ENCODE peak calls at places on chromosomes 5 and 9, in nine cellular contexts. J is CD8-positive, alpha-beta T cell; B is lung; W is H1; A is fibroblast of lung; G is stomach; I is gastrocnemius medialis; R is adrenal gland; L is hepatocyte. O is an unnamed sample.
A peak's percentile ranks its signal among the peaks of the same experiment; 100 is the strongest.

GRCh38 chr5:132227235-132227484 is 493 bp downstream of the P4HA2 start:
- DNase-seq in J (no peak), B (no peak), W (no peak), A (no peak), G (no peak), I (no peak), R (no peak), L (no peak), O (no peak)

GRCh38 chr5:31119938-31120641 is 73.4 kb upstream of the CDH6 start:
- DNase-seq in J (no peak), B (no peak), W (no peak), A (peak; percentile 68), G (no peak), I (no peak), R (no peak), L (no peak), O (no peak)

GRCh38 chr5:114120166-114120565 is 241.7 kb upstream of the KCNN2 start:
- DNase-seq in J (no peak), B (no peak), W (no peak), A (no peak), G (no peak), I (no peak), R (no peak), L (no peak), O (no peak)

GRCh38 chr5:52783226-52783959 is 4.3 kb upstream of the ITGA1 start:
- DNase-seq in J (no peak), B (no peak), W (no peak), A (peak; percentile 25), G (no peak), I (no peak), R (no peak), L (no peak), O (no peak)

GRCh38 chr9:90141723-90142122 is 500.9 kb downstream of the DIRAS2 start:
- DNase-seq in J (no peak), B (no peak), W (no peak), A (peak; percentile 7), G (no peak), I (no peak), R (no peak), L (peak; percentile 40), O (no peak)

GRCh38 chr5:37774912-37775483 is 64.8 kb downstream of the GDNF start:
- DNase-seq in J (no peak), B (no peak), W (no peak), A (peak; percentile 36), G (no peak), I (no peak), R (no peak), L (no peak), O (no peak)

GRCh38 chr5:34682926-34683623 is 26.9 kb downstream of the RAI14 start:
- DNase-seq in J (no peak), B (no peak), W (no peak), A (peak; percentile 87), G (peak; percentile 56), I (no peak), R (no peak), L (no peak), O (peak; percentile 61)

GRCh38 chr5:138461343-138462125 is 3.7 kb upstream of the EGR1 start:
- DNase-seq in J (no peak), B (peak; percentile 36), W (no peak), A (peak; percentile 78), G (peak; percentile 35), I (no peak), R (no peak), L (peak; percentile 42), O (no peak)

GRCh38 chr5:172414618-172415599 is 39.4 kb downstream of the SH3PXD2B start:
- DNase-seq in J (no peak), B (no peak), W (no peak), A (no peak), G (no peak), I (peak; percentile 63), R (peak; percentile 88), L (peak; percentile 41), O (peak; percentile 52)

GRCh38 chr5:73378070-73378469 is 70.5 kb downstream of the FOXD1 start:
- DNase-seq in J (no peak), B (no peak), W (no peak), A (no peak), G (no peak), I (no peak), R (no peak), L (no peak), O (no peak)

GRCh38 chr5:54285573-54286124 is 24.7 kb downstream of the ARL15 start:
- DNase-seq in J (no peak), B (no peak), W (no peak), A (no peak), G (no peak), I (no peak), R (no peak), L (peak; percentile 44), O (no peak)

GRCh38 chr5:39106332-39106731 is 32.1 kb upstream of the RICTOR start:
- DNase-seq in J (no peak), B (no peak), W (no peak), A (no peak), G (no peak), I (no peak), R (no peak), L (no peak), O (no peak)
- TF ChIP-seq CTCF in J (peak; percentile 34), B (no peak), W (no peak), A (no peak), G (no peak), I (no peak), R (peak; percentile 19), L (peak; percentile 32), O (no peak)

GRCh38 chr5:170164921-170165320 is 59.2 kb downstream of the FOXI1 start:
- DNase-seq in J (no peak), B (no peak), W (no peak), A (no peak), G (no peak), I (no peak), R (no peak), L (no peak), O (no peak)
- H3K4me1 ChIP-seq in J (no peaks in the 10 kb centered on the region), B (peaks cover 4% of the 10 kb centered on the region), W (no peaks in the 10 kb centered on the region), A (no peaks in the 10 kb centered on the region), G (no peaks in the 10 kb centered on the region), I (no peaks in the 10 kb centered on the region), R (no peaks in the 10 kb centered on the region), L (no peaks in the 10 kb centered on the region), O (no peaks in the 10 kb centered on the region)

GRCh38 chr9:115941561-115942315 is 211.9 kb upstream of the PAPPA start:
- DNase-seq in J (no peak), B (no peak), W (no peak), A (peak; percentile 41), G (no peak), I (no peak), R (no peak), L (no peak), O (no peak)
- H3K27ac ChIP-seq in J (no peak overlapping the region), B (no peak overlapping the region), W (no peak overlapping the region), A (no peak overlapping the region), G (no peak overlapping the region), I (no peak overlapping the region), R (no peak overlapping the region), L (peak overlapping the region; percentile 89), O (no peak overlapping the region)

GRCh38 chr9:109421034-109421700 is 76.9 kb downstream of the PTPN3 start:
- DNase-seq in J (no peak), B (no peak), W (no peak), A (no peak), G (no peak), I (peak; percentile 79), R (no peak), L (no peak), O (no peak)
- TF ChIP-seq CTCF in J (no peak), B (no peak), W (no peak), A (no peak), G (no peak), I (no peak), R (no peak), L (no peak), O (no peak)

DNA sequence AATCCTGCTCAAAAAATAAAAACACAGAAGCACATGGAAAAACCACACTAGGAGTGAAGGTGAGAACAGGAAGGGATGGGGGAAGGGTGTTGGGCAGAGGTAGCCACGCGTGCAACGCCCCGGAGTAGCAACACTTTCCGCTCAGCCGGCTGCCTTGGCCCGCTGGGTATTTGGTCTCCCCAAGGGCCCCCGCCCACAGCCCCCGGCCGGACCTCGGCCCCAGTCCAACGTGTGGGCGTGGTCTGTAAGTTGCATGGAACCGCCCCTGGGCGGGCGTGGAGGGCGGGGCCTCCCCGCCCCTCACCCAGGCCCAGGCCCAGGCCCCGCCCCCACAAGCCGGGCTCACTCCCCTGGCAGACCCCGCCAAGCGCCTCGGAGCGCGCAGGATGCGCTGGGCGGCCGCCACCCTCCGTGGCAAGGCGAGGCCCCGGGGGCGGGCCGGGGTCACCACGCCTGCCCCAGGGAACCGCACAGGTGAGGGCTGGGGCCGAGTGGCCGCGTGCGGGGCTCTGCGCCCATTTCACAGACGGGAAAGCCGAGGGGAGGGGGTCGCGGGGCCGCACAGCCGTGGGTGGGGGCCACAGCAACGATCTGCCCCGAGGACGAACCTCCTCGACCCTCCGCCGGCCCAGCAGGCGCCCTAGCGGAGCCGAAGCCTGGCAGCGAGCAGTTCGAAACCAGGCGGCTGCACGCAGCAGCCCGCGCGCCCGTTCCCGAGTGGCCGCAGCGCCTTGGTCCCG is at the start of gene SUSD3:
- DNase-seq in J (peak; percentile 72), B (peak; percentile 63), W (peak; percentile 53), A (peak; percentile 35), G (peak; percentile 76), I (no peak), R (no peak), L (peak; percentile 91), O (peak; percentile 52)
- H3K4me1 ChIP-seq in J (peaks cover 81% of the 10 kb centered on the region), B (peaks cover 3% of the 10 kb centered on the region), W (peaks cover 32% of the 10 kb centered on the region), A (no peaks in the 10 kb centered on the region), G (peaks cover 47% of the 10 kb centered on the region), I (no peaks in the 10 kb centered on the region), R (peaks cover 11% of the 10 kb centered on the region), L (peaks cover 27% of the 10 kb centered on the region), O (peaks cover 13% of the 10 kb centered on the region)

GRCh38 chr5:141986072-141986471 is 17.2 kb downstream of the RNF14 start:
- DNase-seq in J (no peak), B (no peak), W (no peak), A (no peak), G (no peak), I (no peak), R (no peak), L (no peak), O (no peak)
- H3K27ac ChIP-seq in J (no peak overlapping the region), B (no peak overlapping the region), W (no peak overlapping the region), A (no peak overlapping the region), G (no peak overlapping the region), I (no peak overlapping the region), R (no peak overlapping the region), L (no peak overlapping the region), O (no peak overlapping the region)

GRCh38 chr5:139758510-139759036 is 37.0 kb upstream of the PSD2 start:
- DNase-seq in J (no peak), B (no peak), W (no peak), A (no peak), G (no peak), I (no peak), R (no peak), L (no peak), O (no peak)
- TF ChIP-seq CTCF in J (no peak), B (no peak), W (no peak), A (no peak), G (no peak), I (no peak), R (no peak), L (no peak), O (no peak)